ENCODE peak calls at places on chromosome 3, in nine cellular contexts. G, Q, J, P, T, D, W, Y and I are unnamed samples.

GRCh38 chr3:143286392-143287010 is 166.9 kb downstream of the CHST2 start:
- DNase-seq in Q (no peak), D (no peak), W (no peak), T (no peak), P (no peak), J (no peak), Y (no peak), G (no peak), I (no peak)

GRCh38 chr3:155416500-155417118 is 123.1 kb upstream of the STRIT1 start:
- DNase-seq in J (no peak), W (no peak), P (no peak), T (no peak), Y (peak), Q (no peak), D (peak), G (no peak), I (no peak)

GRCh38 chr3:173977747-173978146 is 580.2 kb downstream of the NLGN1 start:
- DNase-seq in Y (no peak), D (no peak), P (no peak), J (no peak), T (no peak), G (no peak), W (no peak), Q (no peak), I (no peak)

GRCh38 chr3:18058666-18059065 is 316.2 kb upstream of the TBC1D5 start:
- DNase-seq in J (no peak), T (no peak), Y (no peak), W (no peak), G (no peak), Q (no peak), D (no peak), P (no peak), I (no peak)

GRCh38 chr3:188918086-188918485 is 253.7 kb upstream of the TPRG1 start:
- DNase-seq in G (no peak), J (no peak), Q (no peak), T (no peak), P (no peak), D (no peak), W (no peak), Y (no peak), I (no peak)

GRCh38 chr3:134315286-134316106 is 58.8 kb downstream of the AMOTL2 start:
- DNase-seq in W (no peak), Y (no peak), T (no peak), J (peak), D (no peak), G (no peak), P (no peak), Q (no peak), I (no peak)

GRCh38 chr3:165491487-165491886 is 295.3 kb upstream of the SLITRK3 start:
- DNase-seq in W (no peak), D (no peak), Q (no peak), T (no peak), G (no peak), P (no peak), J (no peak), Y (no peak), I (no peak)

GRCh38 chr3:1087066-1087555 is 5.7 kb upstream of the CNTN6 start:
- DNase-seq in G (no peak), W (no peak), T (no peak), Y (no peak), Q (no peak), J (peak), P (no peak), D (no peak), I (no peak)

GRCh38 chr3:28244471-28244870 is 3.1 kb downstream of the CMC1 start:
- DNase-seq in J (no peak), T (no peak), P (no peak), D (no peak), G (no peak), Y (no peak), Q (no peak), W (no peak), I (peak)

GRCh38 chr3:21170964-21171363 is 580.0 kb downstream of the ZNF385D start:
- DNase-seq in P (no peak), T (no peak), Q (no peak), Y (peak), D (peak), G (peak), J (peak), W (no peak), I (no peak)

GRCh38 chr3:127425505-127426443 is 137.9 kb upstream of the PRR20G start:
- DNase-seq in W (no peak), Q (no peak), D (no peak), G (no peak), Y (no peak), T (no peak), J (no peak), P (no peak), I (no peak)
- TF ChIP-seq REST in W (no peak), Q (no peak), D (no peak), G (no peak), Y (no peak), T (no peak), J (no peak), P (no peak), I (no peak)

DNA sequence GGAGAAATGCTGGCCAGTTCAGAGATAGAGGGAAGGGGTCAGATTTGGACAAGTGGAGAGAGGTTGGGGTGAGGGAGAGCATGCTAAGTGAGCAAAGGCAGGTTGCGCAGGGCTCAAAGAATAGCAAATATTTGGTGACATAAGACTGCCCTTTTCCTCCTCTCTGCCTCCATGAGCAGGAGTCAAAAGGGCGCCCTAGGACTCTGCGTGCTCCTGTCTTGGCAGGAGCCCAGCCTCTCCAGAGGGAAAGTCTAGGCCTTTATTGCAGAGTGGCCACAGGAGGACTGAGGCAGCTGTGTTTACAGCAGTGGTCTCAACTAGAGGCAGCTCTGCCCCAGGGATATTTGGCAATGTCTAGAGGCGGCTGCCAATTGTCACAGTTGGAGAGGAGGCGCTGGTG is 165.6 kb downstream of the FAM43A start:
- DNase-seq in Q (no peak), G (no peak), T (no peak), D (no peak), P (no peak), Y (no peak), W (no peak), J (no peak), I (no peak)
- TF ChIP-seq REST in Q (no peak), G (no peak), T (no peak), D (no peak), P (no peak), Y (no peak), W (no peak), J (no peak), I (no peak)

GRCh38 chr3:45737222-45737621 is 48.0 kb downstream of the SACM1L start:
- DNase-seq in Y (no peak), Q (no peak), J (no peak), T (no peak), P (no peak), W (no peak), D (no peak), G (no peak), I (no peak)
- TF ChIP-seq REST in Y (no peak), Q (no peak), J (no peak), T (no peak), P (no peak), W (no peak), D (no peak), G (no peak), I (no peak)

GRCh38 chr3:13483988-13484695 is 4.0 kb downstream of the HDAC11 start:
- DNase-seq in Q (no peak), W (no peak), G (no peak), D (no peak), P (no peak), J (no peak), Y (no peak), T (no peak), I (no peak)

GRCh38 chr3:13484861-13485590 is 4.9 kb downstream of the HDAC11 start:
- DNase-seq in Q (peak), T (no peak), Y (no peak), J (no peak), W (peak), D (peak), P (peak), G (peak), I (no peak)

GRCh38 chr3:13482106-13482690 is 2.1 kb downstream of the HDAC11 start:
- DNase-seq in Q (no peak), G (no peak), D (no peak), P (no peak), W (no peak), Y (no peak), J (no peak), T (no peak), I (no peak)

GRCh38 chr3:13480340-13481318 is 523 bp downstream of the HDAC11 start:
- DNase-seq in W (no peak), Q (no peak), Y (no peak), J (peak), G (no peak), T (no peak), P (no peak), D (no peak), I (no peak)

DNA sequence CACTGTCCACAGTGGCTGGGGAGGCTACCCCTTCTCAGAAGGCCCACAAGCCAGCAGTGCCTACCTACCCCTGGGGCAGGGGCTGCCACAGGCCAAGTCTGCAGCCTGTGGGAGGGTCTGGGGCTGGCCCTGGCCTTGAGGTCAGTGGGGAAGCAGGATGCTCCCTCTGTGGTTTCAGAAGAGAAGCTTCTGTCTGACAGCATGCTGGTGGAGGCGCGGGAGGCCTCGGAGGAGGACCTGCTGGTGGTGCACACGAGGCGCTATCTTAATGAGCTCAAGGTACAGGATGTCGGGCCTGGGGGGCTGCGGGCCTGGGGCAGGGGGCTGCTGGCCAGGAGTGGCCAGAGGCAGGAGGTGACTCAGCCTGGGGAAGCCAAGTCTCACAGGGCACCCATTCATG is 3.2 kb downstream of the HDAC11 start:
- DNase-seq in J (no peak), D (no peak), P (no peak), Q (no peak), T (no peak), Y (no peak), W (no peak), G (no peak), I (no peak)
- TF ChIP-seq REST in J (no peak), D (no peak), P (no peak), Q (no peak), T (no peak), Y (no peak), W (no peak), G (no peak), I (no peak)

GRCh38 chr3:104992618-104993017 is 374.1 kb upstream of the ALCAM start:
- DNase-seq in Y (no peak), D (no peak), Q (no peak), G (peak), T (no peak), J (no peak), P (no peak), W (no peak), I (no peak)
- TF ChIP-seq REST in Y (no peak), D (no peak), Q (no peak), G (no peak), T (no peak), J (no peak), P (no peak), W (no peak), I (no peak)

GRCh38 chr3:138093721-138094120 is 21.7 kb downstream of the DZIP1L start:
- DNase-seq in G (no peak), Y (no peak), W (no peak), D (no peak), J (no peak), T (no peak), Q (no peak), P (no peak), I (no peak)

GRCh38 chr3:138097192-138097829 is 18.1 kb downstream of the DZIP1L start:
- DNase-seq in J (peak), W (no peak), Q (no peak), P (no peak), G (peak), T (no peak), Y (no peak), D (no peak), I (no peak)

GRCh38 chr3:138089091-138089490 is 26.3 kb downstream of the DZIP1L start:
- DNase-seq in P (no peak), Y (no peak), D (peak), J (no peak), T (no peak), W (peak), Q (no peak), G (no peak), I (no peak)

DNA sequence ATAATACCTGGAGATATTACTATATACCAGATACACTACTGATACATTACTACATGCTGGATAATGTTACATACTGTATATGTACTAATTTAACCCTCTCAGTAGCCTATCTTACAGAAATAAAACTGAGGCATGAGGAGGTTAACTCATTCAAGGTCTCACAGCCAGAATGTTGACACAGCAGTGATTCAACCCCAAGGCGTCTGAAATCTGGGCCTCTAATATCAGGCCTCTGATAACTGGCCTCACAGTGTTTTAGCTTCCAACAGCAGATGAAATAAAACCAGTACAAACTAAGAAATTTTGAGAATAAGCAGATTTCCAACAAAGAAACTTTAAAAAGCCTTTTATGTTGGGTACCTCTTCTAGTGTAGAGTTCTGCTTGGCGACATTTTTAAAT is 23.4 kb downstream of the DZIP1L start:
- DNase-seq in T (no peak), Q (no peak), D (no peak), W (no peak), J (no peak), G (no peak), Y (no peak), P (no peak), I (no peak)
- TF ChIP-seq REST in T (no peak), Q (no peak), D (no peak), W (no peak), J (no peak), G (no peak), Y (no peak), P (no peak), I (no peak)

GRCh38 chr3:187706966-187707365 is 4.6 kb upstream of the RTP2 start:
- DNase-seq in G (no peak), P (no peak), Y (no peak), T (no peak), J (no peak), Q (no peak), W (no peak), D (no peak), I (peak)

GRCh38 chr3:187713504-187713903 is 11.1 kb upstream of the RTP2 start:
- DNase-seq in D (peak), Y (no peak), Q (no peak), W (peak), T (no peak), J (peak), G (no peak), P (peak), I (no peak)

GRCh38 chr3:187708696-187709095 is 6.3 kb upstream of the RTP2 start:
- DNase-seq in Y (no peak), T (no peak), G (no peak), P (no peak), J (no peak), D (no peak), Q (no peak), W (no peak), I (no peak)

GRCh38 chr3:187705164-187705563 is 2.8 kb upstream of the RTP2 start:
- DNase-seq in Y (no peak), Q (no peak), G (no peak), D (no peak), J (no peak), P (no peak), W (no peak), T (no peak), I (no peak)

DNA sequence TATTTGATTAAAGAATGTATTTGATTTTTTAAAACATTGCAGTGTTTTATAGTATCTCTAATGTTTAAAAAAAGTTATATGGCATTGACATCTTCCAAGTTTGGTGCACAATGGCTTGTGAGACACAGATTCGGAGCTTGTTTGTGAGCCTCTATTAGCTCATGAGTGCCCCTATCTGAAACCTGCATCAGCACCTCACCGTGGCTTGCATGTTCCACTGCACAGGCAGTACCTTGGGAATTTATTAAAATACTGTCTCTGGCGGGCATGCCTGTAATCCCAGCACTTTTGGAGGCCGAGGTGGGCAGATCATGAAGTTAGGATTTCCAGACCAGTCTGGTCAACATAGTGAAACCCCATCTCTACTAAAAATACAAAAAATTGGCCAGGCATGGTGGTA is 6.8 kb upstream of the RTP2 start:
- DNase-seq in Q (peak), P (peak), W (peak), D (peak), Y (no peak), T (no peak), J (peak), G (no peak), I (no peak)
- TF ChIP-seq REST in Q (no peak), P (no peak), W (no peak), D (no peak), Y (no peak), T (no peak), J (no peak), G (no peak), I (no peak)

DNA sequence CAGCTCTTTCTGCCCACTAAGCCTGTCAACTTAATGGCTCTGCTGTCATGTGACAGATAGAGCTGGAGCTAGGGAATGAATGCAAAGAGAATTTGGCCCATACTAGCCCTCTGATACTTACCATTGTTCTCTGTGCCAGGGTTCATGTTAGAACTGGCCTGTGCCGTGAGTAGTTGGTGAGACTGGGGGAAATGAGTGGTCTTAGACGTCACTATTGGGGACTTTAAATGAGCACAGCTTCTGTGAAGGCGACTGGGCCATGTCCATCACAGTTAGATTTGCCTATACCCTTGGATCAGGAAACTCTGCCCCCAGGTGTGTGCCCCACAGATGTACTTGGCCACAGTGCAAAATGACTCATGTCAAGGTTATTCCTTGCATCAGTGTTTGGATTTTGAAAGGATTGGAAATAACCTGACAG is 124.9 kb downstream of the PTPRG start:
- DNase-seq in Y (no peak), T (no peak), Q (no peak), G (no peak), W (no peak), J (no peak), P (no peak), D (no peak), I (no peak)
- TF ChIP-seq REST in Y (no peak), T (no peak), Q (no peak), G (no peak), W (no peak), J (no peak), P (no peak), D (no peak), I (no peak)